ENCODE peak calls at places on chromosomes 13 and 19, in six cellular contexts. M is K562, B is H54, X is ovary, D is right lobe of liver, O is IMR-90. H is an unnamed sample.
A peak's percentile ranks its signal among the peaks of the same experiment; 100 is the strongest.

GRCh38 chr13:33111414-33112110 is 95.3 kb downstream of the KL start:
- DNase-seq in M (no peak), B (no peak), X (no peak), D (no peak), O (peak; percentile 61), H (no peak)

GRCh38 chr13:65964672-65965071 is 1265.5 kb downstream of the PCDH9 start:
- DNase-seq in M (no peak), B (no peak), X (no peak), D (no peak), O (no peak), H (no peak)

GRCh38 chr13:20405691-20406090 is 120.0 kb downstream of the CRYL1 start:
- DNase-seq in M (no peak), B (no peak), X (no peak), D (no peak), O (no peak), H (no peak)

GRCh38 chr13:76533251-76533650 is 353.0 kb downstream of the KCTD12 start:
- DNase-seq in M (no peak), B (no peak), X (no peak), D (no peak), O (peak; percentile 42), H (no peak)

GRCh38 chr19:7783991-7784421 is 21.0 kb downstream of the CLEC4M start:
- DNase-seq in M (no peak), B (peak; percentile 64), X (no peak), D (no peak), O (peak; percentile 72), H (no peak)

GRCh38 chr13:26482451-26483197 is 74.9 kb upstream of the WASF3 start:
- DNase-seq in M (peak; percentile 68), B (peak; percentile 42), X (peak; percentile 73), D (no peak), O (peak; percentile 74), H (peak; percentile 78)

GRCh38 chr19:3474015-3474414 is 6.3 kb downstream of the SMIM24 start:
- DNase-seq in M (no peak), B (no peak), X (no peak), D (no peak), O (no peak), H (peak; percentile 44)

GRCh38 chr19:20444202-20444885 is 121.2 kb downstream of the ZNF737 start:
- DNase-seq in M (no peak), B (no peak), X (no peak), D (no peak), O (no peak), H (no peak)

GRCh38 chr13:66353664-66354063 is 876.5 kb downstream of the PCDH9 start:
- DNase-seq in M (no peak), B (no peak), X (no peak), D (no peak), O (no peak), H (no peak)

GRCh38 chr13:102128216-102128800 is 273.5 kb downstream of the FGF14 start:
- DNase-seq in M (no peak), B (peak; percentile 3), X (no peak), D (no peak), O (peak; percentile 42), H (no peak)

GRCh38 chr13:104315606-104316005 is 1249.4 kb upstream of the SLC10A2 start:
- DNase-seq in M (no peak), B (peak; percentile 27), X (no peak), D (no peak), O (peak; percentile 97), H (no peak)

GRCh38 chr13:50124536-50125305 is 109.5 kb downstream of the KCNRG start:
- DNase-seq in M (peak; percentile 37), B (peak; percentile 82), X (peak; percentile 98), D (peak; percentile 98), O (peak; percentile 56), H (peak; percentile 96)
- TF ChIP-seq POLR2A in M (peak; percentile 8), B (peak; percentile 51), X (no peak), D (no peak), O (no peak), H (peak; percentile 45)

DNA sequence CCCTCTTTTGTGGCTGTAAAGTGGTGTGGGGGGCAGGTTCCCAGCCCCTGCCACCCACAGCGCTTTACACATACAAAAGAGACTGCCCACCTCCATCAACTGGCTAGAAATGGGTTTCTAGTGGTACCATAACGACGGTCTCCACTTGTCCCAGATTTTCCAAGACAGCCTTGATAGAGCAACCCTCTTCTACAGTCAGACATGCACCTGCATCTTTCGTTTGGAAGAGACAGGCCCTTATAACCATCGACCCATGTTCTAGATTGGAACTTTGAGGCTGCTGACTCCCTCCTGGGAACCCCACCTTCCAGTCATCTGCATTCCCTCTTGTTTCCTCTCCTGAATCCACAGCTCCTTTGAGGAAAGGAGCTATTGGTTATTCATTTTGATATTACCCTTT is 63.1 kb downstream of the GSX1 start:
- DNase-seq in M (no peak), B (no peak), X (no peak), D (no peak), O (no peak), H (no peak)
- TF ChIP-seq POLR2A in M (no peak), B (no peak), X (no peak), D (no peak), O (no peak), H (no peak)

GRCh38 chr19:13162749-13163608 is 12.8 kb downstream of the IER2 start:
- DNase-seq in M (peak; percentile 94), B (peak; percentile 67), X (peak; percentile 98), D (peak; percentile 99), O (peak; percentile 97), H (peak; percentile 99)
- TF ChIP-seq POLR2A in M (peak; percentile 85), B (peak; percentile 73), X (peak; percentile 47), D (peak; percentile 70), O (peak; percentile 21), H (no peak)

GRCh38 chr19:12331211-12331941 is 2.1 kb downstream of the ZNF563 start:
- DNase-seq in M (no peak), B (no peak), X (no peak), D (peak; percentile 82), O (no peak), H (no peak)

GRCh38 chr19:12330340-12330739 is 3.1 kb downstream of the ZNF563 start:
- DNase-seq in M (no peak), B (no peak), X (no peak), D (no peak), O (no peak), H (no peak)

DNA sequence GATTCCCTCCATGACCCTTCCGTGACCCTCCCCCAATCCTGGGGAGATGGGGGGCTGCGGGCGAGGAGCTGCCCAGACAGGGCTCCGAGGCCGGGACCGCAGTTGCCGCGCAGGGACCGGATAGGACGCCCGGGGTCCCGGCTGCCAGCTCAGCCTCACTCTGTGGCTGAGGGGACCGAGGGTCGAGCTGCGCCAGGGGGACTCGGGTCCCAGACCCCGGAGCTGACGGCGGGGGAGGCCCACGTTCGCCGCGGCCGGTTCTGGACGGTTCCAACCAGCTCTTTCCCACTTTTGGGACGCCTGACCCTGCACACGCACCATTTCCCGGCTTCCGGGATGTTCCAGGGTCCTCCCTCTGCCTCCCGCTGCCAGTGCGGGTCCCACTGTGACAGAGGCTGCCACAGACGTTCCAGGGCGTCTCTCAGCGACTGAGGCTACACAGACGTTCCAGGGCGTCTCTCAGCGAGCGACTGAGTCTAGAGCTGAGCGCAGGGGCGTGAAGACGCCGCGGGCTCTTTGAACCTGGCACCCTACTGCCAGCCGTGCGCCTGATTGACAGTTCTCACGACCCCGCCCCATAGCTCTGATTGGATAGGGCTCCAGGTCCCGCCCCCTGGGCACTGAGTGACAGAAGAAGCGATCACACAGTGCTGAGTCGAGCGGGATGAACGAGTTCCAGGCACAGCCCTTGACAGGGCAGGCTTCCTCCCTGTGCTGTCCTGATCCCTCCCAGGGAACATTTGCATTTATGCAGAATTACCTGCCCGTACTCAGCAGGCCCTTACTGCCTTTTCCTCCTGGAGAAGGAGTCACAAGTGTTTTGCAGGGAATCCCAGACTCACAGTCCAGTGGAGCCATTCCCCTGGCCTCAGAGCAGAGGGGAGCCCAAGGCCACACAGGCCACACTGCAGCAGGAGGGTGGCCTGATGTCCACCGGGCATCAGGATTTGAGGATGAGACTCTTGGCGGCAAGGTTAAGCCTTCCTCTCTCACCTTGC is at the start of gene ZNF563:
- DNase-seq in M (peak; percentile 77), B (peak; percentile 90), X (peak; percentile 97), D (peak; percentile 98), O (peak; percentile 89), H (peak; percentile 99)
- TF ChIP-seq POLR2A in M (peak; percentile 57), B (peak; percentile 76), X (peak; percentile 85), D (peak; percentile 92), O (peak; percentile 29), H (peak; percentile 90)

GRCh38 chr19:650121-650520 is 10.4 kb downstream of the FGF22 start:
- DNase-seq in M (no peak), B (no peak), X (no peak), D (no peak), O (no peak), H (no peak)

GRCh38 chr19:646798-647565 is 7.3 kb downstream of the FGF22 start:
- DNase-seq in M (no peak), B (no peak), X (peak; percentile 21), D (no peak), O (no peak), H (no peak)

GRCh38 chr19:648904-649733 is 9.4 kb downstream of the FGF22 start:
- DNase-seq in M (no peak), B (no peak), X (no peak), D (no peak), O (no peak), H (no peak)

GRCh38 chr19:647566-648284 is 8.0 kb downstream of the FGF22 start:
- DNase-seq in M (no peak), B (no peak), X (peak; percentile 18), D (no peak), O (no peak), H (no peak)

GRCh38 chr19:648305-648704 is 8.6 kb downstream of the FGF22 start:
- DNase-seq in M (no peak), B (no peak), X (no peak), D (no peak), O (no peak), H (no peak)
- TF ChIP-seq POLR2A in M (no peak), B (no peak), X (no peak), D (no peak), O (no peak), H (no peak)

GRCh38 chr19:47582320-47582909 is 9.5 kb upstream of the ZNF541 start:
- DNase-seq in M (no peak), B (no peak), X (no peak), D (no peak), O (peak; percentile 85), H (no peak)

GRCh38 chr19:47587295-47587694 is 14.3 kb upstream of the ZNF541 start:
- DNase-seq in M (no peak), B (no peak), X (no peak), D (no peak), O (peak; percentile 51), H (no peak)

GRCh38 chr19:47580397-47580796 is 7.4 kb upstream of the ZNF541 start:
- DNase-seq in M (no peak), B (no peak), X (no peak), D (no peak), O (no peak), H (no peak)

DNA sequence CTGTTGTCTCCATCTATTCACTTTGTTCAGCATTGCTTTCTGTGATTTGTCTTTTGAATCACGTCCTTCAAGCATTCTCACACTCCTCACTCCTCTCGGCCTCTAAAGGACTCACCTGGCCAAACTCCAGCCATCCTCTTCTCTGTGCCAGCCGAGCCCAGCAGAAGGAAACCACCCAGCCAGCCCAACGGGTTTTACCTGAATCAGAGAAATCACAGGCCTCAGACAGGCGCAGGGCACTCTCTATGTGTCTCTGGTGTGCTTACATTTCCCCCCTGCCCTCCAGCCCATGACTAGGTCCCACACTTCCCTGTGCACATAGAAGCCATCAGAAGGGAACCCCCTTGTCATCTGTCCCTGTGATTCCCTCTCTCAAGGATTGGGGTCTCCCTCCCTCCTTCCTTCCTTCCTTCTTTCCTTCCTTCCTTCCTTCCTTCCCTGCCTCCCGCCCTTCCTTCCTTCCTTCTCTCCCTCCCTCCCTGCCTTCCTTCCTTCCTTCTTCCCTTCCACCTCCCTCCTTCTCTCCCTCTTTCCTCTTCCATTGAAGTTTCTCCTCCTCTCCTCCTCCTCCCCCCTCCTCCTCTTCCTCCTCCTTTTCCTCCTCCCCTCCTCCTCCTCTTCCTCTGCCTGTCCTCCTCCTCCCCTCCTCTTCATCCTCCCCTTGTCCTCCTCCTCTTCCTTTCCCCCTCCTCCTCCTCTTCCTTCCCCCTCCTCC is 8.8 kb upstream of the ZNF541 start:
- DNase-seq in M (no peak), B (no peak), X (no peak), D (no peak), O (no peak), H (no peak)
- TF ChIP-seq POLR2A in M (no peak), B (no peak), X (no peak), D (no peak), O (no peak), H (no peak)

H was measured in body of pancreas.